ENCODE peak calls at places on chromosomes 3 and 15, in seven cellular contexts. D, X, O, L, U, C and G are unnamed samples.

GRCh38 chr3:149673393-149673792 is 15.6 kb upstream of the WWTR1 start:
- DNase-seq in D (no peak), X (no peak), O (no peak), L (no peak), U (no peak), C (no peak), G (no peak)

GRCh38 chr3:72892870-72893269 is 5.0 kb downstream of the GXYLT2 start:
- DNase-seq in D (no peak), X (no peak), O (no peak), L (no peak), U (no peak), C (no peak), G (no peak)

GRCh38 chr3:158958873-158959272 is 157.0 kb downstream of the MFSD1 start:
- DNase-seq in D (no peak), X (no peak), O (no peak), L (no peak), U (no peak), C (no peak), G (no peak)

GRCh38 chr3:16247282-16248058 is 17.3 kb downstream of the DPH3 start:
- DNase-seq in D (peak; percentile 80), X (peak; percentile 56), O (peak; percentile 82), L (peak; percentile 83), U (peak; percentile 71), C (peak; percentile 75), G (peak; percentile 74)

GRCh38 chr3:180421221-180421620 is 180.7 kb upstream of the TTC14 start:
- DNase-seq in D (no peak), X (no peak), O (no peak), L (no peak), U (no peak), C (no peak), G (no peak)

GRCh38 chr3:44468572-44469520 is 8.6 kb downstream of the ZNF445 start:
- DNase-seq in D (no peak), X (no peak), O (no peak), L (no peak), U (no peak), C (no peak), G (no peak)

GRCh38 chr3:17833786-17834559 is 91.5 kb upstream of the TBC1D5 start:
- DNase-seq in D (no peak), X (no peak), O (no peak), L (no peak), U (no peak), C (no peak), G (no peak)

GRCh38 chr3:28850186-28850585 is 430.7 kb upstream of the RBMS3 start:
- DNase-seq in D (no peak), X (no peak), O (no peak), L (no peak), U (no peak), C (no peak), G (no peak)

GRCh38 chr3:4746241-4746958 is 232.8 kb upstream of the BHLHE40 start:
- DNase-seq in D (no peak), X (peak; percentile 23), O (no peak), L (no peak), U (no peak), C (no peak), G (no peak)

GRCh38 chr3:195028877-195029606 is 241.9 kb downstream of the XXYLT1 start:
- DNase-seq in D (no peak), X (no peak), O (no peak), L (no peak), U (no peak), C (no peak), G (no peak)

GRCh38 chr3:37814547-37814946 is 47.1 kb upstream of the CTDSPL start:
- DNase-seq in D (peak; percentile 40), X (no peak), O (no peak), L (no peak), U (no peak), C (no peak), G (no peak)

GRCh38 chr3:9778102-9778501 is 8.4 kb upstream of the CAMK1 start:
- DNase-seq in D (no peak), X (no peak), O (no peak), L (peak; percentile 9), U (no peak), C (peak; percentile 47), G (no peak)

GRCh38 chr15:74651251-74651741 is 35.7 kb downstream of the CLK3 start:
- DNase-seq in D (no peak), X (no peak), O (no peak), L (no peak), U (no peak), C (no peak), G (no peak)

GRCh38 chr3:122496529-122496928 is 18.2 kb downstream of the KPNA1 start:
- DNase-seq in D (no peak), X (no peak), O (no peak), L (no peak), U (no peak), C (no peak), G (no peak)

GRCh38 chr15:88872106-88872505 is 23.2 kb downstream of the HAPLN3 start:
- DNase-seq in D (no peak), X (no peak), O (no peak), L (no peak), U (no peak), C (no peak), G (no peak)

GRCh38 chr3:179962617-179963387 is 73.9 kb downstream of the PEX5L start:
- DNase-seq in D (no peak), X (no peak), O (no peak), L (no peak), U (no peak), C (no peak), G (no peak)

GRCh38 chr15:37106490-37107001 is 6.2 kb upstream of the MEIS2 start:
- DNase-seq in D (peak; percentile 37), X (no peak), O (no peak), L (no peak), U (no peak), C (peak; percentile 55), G (no peak)

GRCh38 chr3:123586131-123586530 is 1.3 kb upstream of the HACD2 start:
- DNase-seq in D (peak; percentile 12), X (peak; percentile 55), O (peak; percentile 60), L (no peak), U (no peak), C (no peak), G (peak; percentile 8)

GRCh38 chr3:53011324-53011723 is 34.5 kb downstream of the SFMBT1 start:
- DNase-seq in D (no peak), X (no peak), O (no peak), L (no peak), U (no peak), C (no peak), G (no peak)

DNA sequence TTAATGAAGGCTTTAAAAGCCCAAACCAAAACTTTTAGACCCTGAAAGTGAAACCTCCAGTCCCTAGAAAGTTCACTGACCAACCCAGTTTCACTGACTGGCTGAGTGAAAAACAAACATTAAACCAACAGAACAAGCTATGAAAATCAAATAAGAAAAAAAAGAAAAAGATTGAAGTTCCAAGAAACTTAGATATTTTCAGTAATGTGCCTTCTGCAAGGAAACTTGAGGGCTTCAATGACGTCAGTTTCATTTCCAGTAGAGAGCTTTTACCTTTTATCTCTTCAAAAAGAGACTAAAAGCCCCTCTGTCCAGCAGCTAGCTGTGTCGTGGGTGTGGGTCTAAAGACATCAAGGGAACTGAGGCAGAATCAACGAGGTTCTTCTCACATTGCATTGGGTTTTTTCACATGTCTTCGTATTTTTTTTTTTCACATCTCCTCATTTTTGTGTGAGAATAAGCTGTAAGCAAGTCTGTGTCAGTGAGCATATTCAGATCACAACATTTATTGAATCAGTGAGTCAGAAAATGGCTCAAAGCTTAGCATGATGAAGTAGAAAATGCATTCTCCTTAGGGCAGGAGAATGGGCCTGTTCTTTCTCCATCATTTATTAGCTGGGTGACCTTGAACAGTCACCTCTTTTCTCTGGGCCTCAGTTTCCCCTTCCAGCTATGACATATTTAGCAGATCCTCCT is 54.8 kb upstream of the BCL6 start:
- DNase-seq in D (peak; percentile 68), X (no peak), O (no peak), L (no peak), U (no peak), C (no peak), G (peak; percentile 8)
- H3K4me1 ChIP-seq in D (peaks cover 6% of the 10 kb centered on the region), X (no peaks in the 10 kb centered on the region), O (no peaks in the 10 kb centered on the region), L (peaks cover 53% of the 10 kb centered on the region), U (no peaks in the 10 kb centered on the region), C (no peaks in the 10 kb centered on the region), G (peaks cover 36% of the 10 kb centered on the region)

GRCh38 chr3:49217688-49218470 is 46.5 kb downstream of the KLHDC8B start:
- DNase-seq in D (no peak), X (no peak), O (peak; percentile 8), L (no peak), U (no peak), C (peak; percentile 35), G (no peak)
- H3K27ac ChIP-seq in D (no peak overlapping the region), X (no peak overlapping the region), O (peak overlapping the region; percentile 80), L (no peak overlapping the region), U (no peak overlapping the region), C (peak overlapping the region; percentile 83), G (no peak overlapping the region)

GRCh38 chr15:65305144-65305758 is 774 bp downstream of the RNU5B-1 start:
- DNase-seq in D (no peak), X (no peak), O (no peak), L (no peak), U (no peak), C (no peak), G (no peak)
- H3K4me3 ChIP-seq in D (peak overlapping the region; percentile 31), X (no peak overlapping the region), O (peak overlapping the region; percentile 1), L (peak overlapping the region; percentile 45), U (peak overlapping the region; percentile 81), C (peak overlapping the region; percentile 72), G (peak overlapping the region; percentile 93)

GRCh38 chr15:67154249-67154648 is 88.8 kb downstream of the SMAD3 start:
- DNase-seq in D (no peak), X (no peak), O (no peak), L (no peak), U (no peak), C (no peak), G (no peak)
- H3K4me1 ChIP-seq in D (no peaks in the 10 kb centered on the region), X (peaks cover 53% of the 10 kb centered on the region), O (peaks cover 10% of the 10 kb centered on the region), L (peaks cover 24% of the 10 kb centered on the region), U (peaks cover 19% of the 10 kb centered on the region), C (peaks cover 73% of the 10 kb centered on the region), G (peaks cover 13% of the 10 kb centered on the region)

GRCh38 chr3:133746722-133747086 is 511 bp downstream of the TF start:
- DNase-seq in D (no peak), X (no peak), O (no peak), L (no peak), U (no peak), C (no peak), G (no peak)
- H3K27ac ChIP-seq in D (no peak overlapping the region), X (no peak overlapping the region), O (no peak overlapping the region), L (no peak overlapping the region), U (no peak overlapping the region), C (no peak overlapping the region), G (no peak overlapping the region)

DNA sequence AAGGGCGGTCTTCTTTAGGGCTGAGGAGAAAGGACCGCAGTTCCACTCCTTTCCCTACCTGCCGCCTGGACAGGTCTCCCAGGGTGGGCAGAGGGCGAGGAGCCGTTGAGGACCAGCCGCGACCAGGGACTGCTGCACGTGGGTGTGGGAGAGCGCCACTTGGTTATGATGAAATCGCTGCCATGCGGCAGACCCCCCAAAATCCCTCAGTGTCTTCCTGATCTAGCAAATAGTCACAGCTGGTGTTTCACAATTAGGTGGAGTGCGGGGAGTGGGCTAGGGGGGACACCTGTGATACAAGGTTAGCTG is 1.5 kb downstream of the C3orf80 start:
- DNase-seq in D (no peak), X (no peak), O (no peak), L (no peak), U (no peak), C (no peak), G (no peak)
- H3K4me3 ChIP-seq in D (peak overlapping the region; percentile 59), X (no peak overlapping the region), O (peak overlapping the region; percentile 50), L (no peak overlapping the region), U (peak overlapping the region; percentile 75), C (peak overlapping the region; percentile 76), G (peak overlapping the region; percentile 27)